ENCODE peak calls at places on chromosomes 4 and X, in eight cellular contexts. One of them, this sample, is unnamed.

GRCh38 chr4:75598390-75598789 is 31.9 kb downstream of the CDKL2 start:
- DNase-seq in heart right ventricle: no peak
- DNase-seq in EL: peak; percentile 37
- DNase-seq in CD8-positive, alpha-beta memory T cell: no peak
- DNase-seq in AG04450: peak; percentile 1
- DNase-seq in stimulated activated CD8-positive, alpha-beta memory T cell treated with anti-CD3 and anti-CD28 coated beads, Interleukin-7, amount 100 ng/mL, for 4 hours: no peak
- DNase-seq in left cardiac atrium: no peak
- DNase-seq in left colon: no peak
- DNase-seq in this sample: no peak

GRCh38 chr4:78244691-78245485 is 187.8 kb downstream of the FRAS1 start:
- DNase-seq in heart right ventricle: no peak
- DNase-seq in EL: no peak
- DNase-seq in CD8-positive, alpha-beta memory T cell: no peak
- DNase-seq in AG04450: no peak
- DNase-seq in stimulated activated CD8-positive, alpha-beta memory T cell treated with anti-CD3 and anti-CD28 coated beads, Interleukin-7, amount 100 ng/mL, for 4 hours: no peak
- DNase-seq in left cardiac atrium: no peak
- DNase-seq in left colon: no peak
- DNase-seq in this sample: no peak

GRCh38 chr4:168736831-168737230 is 240.0 kb downstream of the PALLD start:
- DNase-seq in heart right ventricle: no peak
- DNase-seq in EL: no peak
- DNase-seq in CD8-positive, alpha-beta memory T cell: no peak
- DNase-seq in AG04450: no peak
- DNase-seq in stimulated activated CD8-positive, alpha-beta memory T cell treated with anti-CD3 and anti-CD28 coated beads, Interleukin-7, amount 100 ng/mL, for 4 hours: no peak
- DNase-seq in left cardiac atrium: no peak
- DNase-seq in left colon: no peak
- DNase-seq in this sample: no peak

GRCh38 chr4:2367626-2368025 is 50.8 kb downstream of the ZFYVE28 start:
- DNase-seq in heart right ventricle: no peak
- DNase-seq in EL: no peak
- DNase-seq in CD8-positive, alpha-beta memory T cell: no peak
- DNase-seq in AG04450: no peak
- DNase-seq in stimulated activated CD8-positive, alpha-beta memory T cell treated with anti-CD3 and anti-CD28 coated beads, Interleukin-7, amount 100 ng/mL, for 4 hours: no peak
- DNase-seq in left cardiac atrium: no peak
- DNase-seq in left colon: no peak
- DNase-seq in this sample: no peak

GRCh38 chr4:100106982-100107381 is 83.3 kb downstream of the DDIT4L start:
- DNase-seq in heart right ventricle: no peak
- DNase-seq in EL: no peak
- DNase-seq in CD8-positive, alpha-beta memory T cell: peak; percentile 49
- DNase-seq in AG04450: no peak
- DNase-seq in stimulated activated CD8-positive, alpha-beta memory T cell treated with anti-CD3 and anti-CD28 coated beads, Interleukin-7, amount 100 ng/mL, for 4 hours: no peak
- DNase-seq in left cardiac atrium: no peak
- DNase-seq in left colon: no peak
- DNase-seq in this sample: no peak

GRCh38 chrX:10904220-10904619 is 206.9 kb upstream of the HCCS start:
- DNase-seq in heart right ventricle: no peak
- DNase-seq in EL: peak; percentile 53
- DNase-seq in CD8-positive, alpha-beta memory T cell: no peak
- DNase-seq in AG04450: no peak
- DNase-seq in stimulated activated CD8-positive, alpha-beta memory T cell treated with anti-CD3 and anti-CD28 coated beads, Interleukin-7, amount 100 ng/mL, for 4 hours: no peak
- DNase-seq in left cardiac atrium: no peak
- DNase-seq in left colon: no peak
- DNase-seq in this sample: no peak

GRCh38 chr4:140719022-140719421 is 37.2 kb downstream of the TBC1D9 start:
- DNase-seq in heart right ventricle: no peak
- DNase-seq in EL: peak; percentile 36
- DNase-seq in CD8-positive, alpha-beta memory T cell: no peak
- DNase-seq in AG04450: no peak
- DNase-seq in stimulated activated CD8-positive, alpha-beta memory T cell treated with anti-CD3 and anti-CD28 coated beads, Interleukin-7, amount 100 ng/mL, for 4 hours: no peak
- DNase-seq in left cardiac atrium: no peak
- DNase-seq in left colon: no peak
- DNase-seq in this sample: no peak

GRCh38 chrX:66002832-66003680 is 36.8 kb downstream of the VSIG4 start:
- DNase-seq in heart right ventricle: no peak
- DNase-seq in EL: no peak
- DNase-seq in CD8-positive, alpha-beta memory T cell: no peak
- DNase-seq in AG04450: no peak
- DNase-seq in stimulated activated CD8-positive, alpha-beta memory T cell treated with anti-CD3 and anti-CD28 coated beads, Interleukin-7, amount 100 ng/mL, for 4 hours: no peak
- DNase-seq in left cardiac atrium: no peak
- DNase-seq in left colon: no peak
- DNase-seq in this sample: no peak

GRCh38 chr4:73593631-73594241 is 26.5 kb downstream of the RASSF6 start:
- DNase-seq in heart right ventricle: no peak
- DNase-seq in EL: peak; percentile 31
- DNase-seq in CD8-positive, alpha-beta memory T cell: no peak
- DNase-seq in AG04450: no peak
- DNase-seq in stimulated activated CD8-positive, alpha-beta memory T cell treated with anti-CD3 and anti-CD28 coated beads, Interleukin-7, amount 100 ng/mL, for 4 hours: no peak
- DNase-seq in left cardiac atrium: no peak
- DNase-seq in left colon: no peak
- DNase-seq in this sample: no peak

GRCh38 chr4:147480502-147480890 is 401 bp upstream of the EDNRA start:
- DNase-seq in heart right ventricle: no peak
- DNase-seq in EL: no peak
- DNase-seq in CD8-positive, alpha-beta memory T cell: no peak
- DNase-seq in AG04450: no peak
- DNase-seq in stimulated activated CD8-positive, alpha-beta memory T cell treated with anti-CD3 and anti-CD28 coated beads, Interleukin-7, amount 100 ng/mL, for 4 hours: no peak
- DNase-seq in left cardiac atrium: no peak
- DNase-seq in left colon: no peak
- DNase-seq in this sample: no peak

GRCh38 chr4:39042365-39042764 is 10.2 kb upstream of the TMEM156 start:
- DNase-seq in heart right ventricle: no peak
- DNase-seq in EL: no peak
- DNase-seq in CD8-positive, alpha-beta memory T cell: no peak
- DNase-seq in AG04450: no peak
- DNase-seq in stimulated activated CD8-positive, alpha-beta memory T cell treated with anti-CD3 and anti-CD28 coated beads, Interleukin-7, amount 100 ng/mL, for 4 hours: no peak
- DNase-seq in left cardiac atrium: no peak
- DNase-seq in left colon: no peak
- DNase-seq in this sample: no peak

GRCh38 chr4:184503869-184504300 is 29.5 kb upstream of the IRF2 start:
- DNase-seq in heart right ventricle: no peak
- DNase-seq in EL: peak; percentile 65
- DNase-seq in CD8-positive, alpha-beta memory T cell: no peak
- DNase-seq in AG04450: no peak
- DNase-seq in stimulated activated CD8-positive, alpha-beta memory T cell treated with anti-CD3 and anti-CD28 coated beads, Interleukin-7, amount 100 ng/mL, for 4 hours: no peak
- DNase-seq in left cardiac atrium: no peak
- DNase-seq in left colon: no peak
- DNase-seq in this sample: no peak

GRCh38 chrX:55486736-55487135 is 2.9 kb downstream of the USP51 start:
- DNase-seq in heart right ventricle: no peak
- DNase-seq in EL: peak; percentile 44
- DNase-seq in CD8-positive, alpha-beta memory T cell: no peak
- DNase-seq in AG04450: no peak
- DNase-seq in stimulated activated CD8-positive, alpha-beta memory T cell treated with anti-CD3 and anti-CD28 coated beads, Interleukin-7, amount 100 ng/mL, for 4 hours: no peak
- DNase-seq in left cardiac atrium: no peak
- DNase-seq in left colon: no peak
- DNase-seq in this sample: no peak

GRCh38 chr4:129323630-129324029 is 227.7 kb downstream of the C4orf33 start:
- DNase-seq in heart right ventricle: no peak
- DNase-seq in EL: no peak
- DNase-seq in CD8-positive, alpha-beta memory T cell: no peak
- DNase-seq in AG04450: no peak
- DNase-seq in stimulated activated CD8-positive, alpha-beta memory T cell treated with anti-CD3 and anti-CD28 coated beads, Interleukin-7, amount 100 ng/mL, for 4 hours: no peak
- DNase-seq in left cardiac atrium: no peak
- DNase-seq in left colon: no peak
- DNase-seq in this sample: no peak

GRCh38 chr4:8090312-8090711 is 68.3 kb downstream of the ABLIM2 start:
- DNase-seq in heart right ventricle: no peak
- DNase-seq in EL: peak; percentile 37
- DNase-seq in CD8-positive, alpha-beta memory T cell: no peak
- DNase-seq in AG04450: no peak
- DNase-seq in stimulated activated CD8-positive, alpha-beta memory T cell treated with anti-CD3 and anti-CD28 coated beads, Interleukin-7, amount 100 ng/mL, for 4 hours: no peak
- DNase-seq in left cardiac atrium: peak; percentile 33
- DNase-seq in left colon: peak; percentile 91
- DNase-seq in this sample: no peak

GRCh38 chrX:11113731-11114130 is 2.6 kb downstream of the HCCS start:
- DNase-seq in heart right ventricle: no peak
- DNase-seq in EL: peak; percentile 57
- DNase-seq in CD8-positive, alpha-beta memory T cell: no peak
- DNase-seq in AG04450: no peak
- DNase-seq in stimulated activated CD8-positive, alpha-beta memory T cell treated with anti-CD3 and anti-CD28 coated beads, Interleukin-7, amount 100 ng/mL, for 4 hours: no peak
- DNase-seq in left cardiac atrium: no peak
- DNase-seq in left colon: no peak
- DNase-seq in this sample: no peak

GRCh38 chrX:101659601-101660063 is at the start of gene ARMCX2:
- DNase-seq in heart right ventricle: peak; percentile 33
- DNase-seq in EL: peak; percentile 34
- DNase-seq in CD8-positive, alpha-beta memory T cell: no peak
- DNase-seq in AG04450: peak; percentile 36
- DNase-seq in stimulated activated CD8-positive, alpha-beta memory T cell treated with anti-CD3 and anti-CD28 coated beads, Interleukin-7, amount 100 ng/mL, for 4 hours: no peak
- DNase-seq in left cardiac atrium: peak; percentile 71
- DNase-seq in left colon: peak; percentile 38
- DNase-seq in this sample: no peak

GRCh38 chr4:24770111-24770584 is 25.2 kb upstream of the SOD3 start:
- DNase-seq in heart right ventricle: no peak
- DNase-seq in EL: peak; percentile 97
- DNase-seq in CD8-positive, alpha-beta memory T cell: no peak
- DNase-seq in AG04450: peak; percentile 77
- DNase-seq in stimulated activated CD8-positive, alpha-beta memory T cell treated with anti-CD3 and anti-CD28 coated beads, Interleukin-7, amount 100 ng/mL, for 4 hours: no peak
- DNase-seq in left cardiac atrium: no peak
- DNase-seq in left colon: no peak
- DNase-seq in this sample: no peak

GRCh38 chr4:79598801-79599200 is 190.8 kb upstream of the GK2 start:
- DNase-seq in heart right ventricle: no peak
- DNase-seq in EL: no peak
- DNase-seq in CD8-positive, alpha-beta memory T cell: no peak
- DNase-seq in AG04450: no peak
- DNase-seq in stimulated activated CD8-positive, alpha-beta memory T cell treated with anti-CD3 and anti-CD28 coated beads, Interleukin-7, amount 100 ng/mL, for 4 hours: no peak
- DNase-seq in left cardiac atrium: no peak
- DNase-seq in left colon: no peak
- DNase-seq in this sample: no peak